ENCODE peak calls at places on chromosomes 5 and 9, in seven cellular contexts. X, B, G, Y, D, V and O are unnamed samples.

GRCh38 chr5:65728219-65728618 is 6.2 kb downstream of the NLN start:
- DNase-seq in G (no peak), D (no peak), V (no peak), Y (no peak), X (no peak), B (no peak), O (no peak)

GRCh38 chr9:14715102-14715501 is 7.4 kb downstream of the CER1 start:
- DNase-seq in G (no peak), X (no peak), B (no peak), V (no peak), Y (no peak), D (no peak), O (no peak)

GRCh38 chr5:11851402-11851801 is 52.8 kb downstream of the CTNND2 start:
- DNase-seq in Y (no peak), X (no peak), D (no peak), B (no peak), G (no peak), V (no peak), O (no peak)

GRCh38 chr9:137520614-137521404 is 29.4 kb downstream of the PNPLA7 start:
- DNase-seq in G (no peak), V (no peak), X (peak; percentile 31), Y (peak; percentile 84), D (no peak), B (no peak), O (no peak)

GRCh38 chr5:74127377-74128338 is 501.7 kb downstream of the ARHGEF28 start:
- DNase-seq in G (no peak), B (no peak), Y (no peak), D (no peak), V (no peak), X (peak; percentile 12), O (no peak)

GRCh38 chr5:59791131-59791485 is 102.4 kb downstream of the PDE4D start:
- DNase-seq in D (no peak), Y (no peak), X (no peak), G (no peak), B (no peak), V (no peak), O (no peak)

GRCh38 chr9:123615381-123615780 is 259.4 kb downstream of the CRB2 start:
- DNase-seq in G (no peak), Y (no peak), V (no peak), X (no peak), B (no peak), D (peak; percentile 54), O (no peak)

GRCh38 chr9:21477466-21477865 is 4.6 kb downstream of the IFNE start:
- DNase-seq in V (no peak), B (no peak), X (no peak), D (no peak), G (no peak), Y (no peak), O (no peak)

GRCh38 chr9:92455217-92455616 is 27.1 kb downstream of the ASPN start:
- DNase-seq in B (no peak), Y (no peak), V (no peak), D (no peak), X (no peak), G (no peak), O (no peak)

GRCh38 chr5:77200663-77201062 is 9.8 kb upstream of the PDE8B start:
- DNase-seq in Y (no peak), X (no peak), G (no peak), D (no peak), V (no peak), B (no peak), O (no peak)

GRCh38 chr5:171863928-171864327 is 78.3 kb downstream of the SMIM23 start:
- DNase-seq in B (no peak), D (no peak), Y (no peak), G (no peak), X (no peak), V (no peak), O (no peak)

GRCh38 chr9:136358016-136358415 is 5.5 kb downstream of the DNLZ start:
- DNase-seq in B (no peak), X (no peak), Y (no peak), V (no peak), D (no peak), G (no peak), O (no peak)

GRCh38 chr5:181166812-181167733 is 19.7 kb downstream of the OR2V2 start:
- DNase-seq in Y (no peak), V (no peak), D (no peak), B (no peak), G (no peak), X (no peak), O (no peak)

GRCh38 chr9:124454296-124454695 is 4.0 kb downstream of the ADGRD2 start:
- DNase-seq in X (no peak), B (no peak), V (no peak), D (no peak), Y (peak; percentile 52), G (no peak), O (no peak)

GRCh38 chr9:94819161-94819677 is 92.7 kb downstream of the AOPEP start:
- DNase-seq in G (no peak), X (no peak), D (no peak), B (no peak), V (peak; percentile 53), Y (no peak), O (no peak)

GRCh38 chr5:167294861-167295685 is 996.4 kb upstream of the WWC1 start:
- DNase-seq in V (no peak), D (peak; percentile 75), B (no peak), X (no peak), Y (no peak), G (no peak), O (no peak)

GRCh38 chr9:14146201-14146890 is 167.6 kb downstream of the NFIB start:
- DNase-seq in V (no peak), Y (no peak), X (no peak), G (no peak), B (no peak), D (no peak), O (no peak)

GRCh38 chr9:131671150-131671549 is 68.7 kb downstream of the RAPGEF1 start:
- DNase-seq in Y (no peak), G (no peak), V (no peak), X (no peak), B (no peak), D (no peak), O (no peak)

GRCh38 chr5:362189-362588 is 40.7 kb downstream of the AHRR start:
- DNase-seq in D (no peak), B (no peak), X (no peak), V (no peak), G (no peak), Y (peak; percentile 48), O (no peak)

GRCh38 chr9:77534376-77535057 is 113.6 kb downstream of the GNA14 start:
- DNase-seq in G (no peak), B (no peak), D (no peak), X (no peak), V (no peak), Y (no peak), O (no peak)

GRCh38 chr9:78598120-78598519 is 301.2 kb downstream of the PSAT1 start:
- DNase-seq in B (no peak), V (no peak), D (no peak), G (no peak), Y (no peak), X (no peak), O (no peak)

GRCh38 chr9:88736136-88736637 is 201.2 kb downstream of the NXNL2 start:
- DNase-seq in D (no peak), G (no peak), Y (no peak), B (no peak), V (no peak), X (no peak), O (no peak)

GRCh38 chr5:154575869-154576806 is 98.1 kb upstream of the HAND1 start:
- DNase-seq in Y (no peak), V (no peak), B (no peak), D (no peak), X (peak; percentile 24), G (no peak), O (no peak)

GRCh38 chr5:154577449-154577848 is 99.4 kb upstream of the HAND1 start:
- DNase-seq in X (no peak), V (no peak), G (no peak), D (no peak), B (no peak), Y (no peak), O (no peak)

GRCh38 chr5:154583545-154584168 is 105.6 kb upstream of the HAND1 start:
- DNase-seq in D (no peak), G (no peak), X (no peak), V (no peak), Y (no peak), B (no peak), O (no peak)

DNA sequence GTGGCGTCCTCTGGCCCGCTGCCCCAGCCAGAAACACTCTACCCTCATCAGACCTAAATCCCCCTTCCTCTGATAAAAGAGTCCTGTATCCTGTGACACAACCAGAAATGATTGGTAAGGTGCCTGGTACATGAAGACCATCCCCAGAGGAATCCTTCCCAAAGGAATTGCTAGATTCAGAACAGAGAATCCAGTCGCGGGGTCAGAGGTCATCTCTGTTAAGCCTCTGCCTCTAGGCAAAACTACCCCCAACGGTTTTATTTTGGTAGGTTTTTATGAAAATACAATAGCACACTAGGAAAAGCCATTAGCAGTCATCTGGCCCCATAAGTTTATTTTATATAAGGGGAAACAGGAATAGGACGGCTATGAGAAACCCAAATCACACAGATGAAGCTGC is 102.4 kb upstream of the HAND1 start:
- DNase-seq in G (no peak), V (no peak), D (no peak), B (no peak), Y (no peak), X (no peak), O (no peak)
- TF ChIP-seq CTCF in G (no peak), V (no peak), D (no peak), B (no peak), Y (no peak), X (no peak), O (no peak)

DNA sequence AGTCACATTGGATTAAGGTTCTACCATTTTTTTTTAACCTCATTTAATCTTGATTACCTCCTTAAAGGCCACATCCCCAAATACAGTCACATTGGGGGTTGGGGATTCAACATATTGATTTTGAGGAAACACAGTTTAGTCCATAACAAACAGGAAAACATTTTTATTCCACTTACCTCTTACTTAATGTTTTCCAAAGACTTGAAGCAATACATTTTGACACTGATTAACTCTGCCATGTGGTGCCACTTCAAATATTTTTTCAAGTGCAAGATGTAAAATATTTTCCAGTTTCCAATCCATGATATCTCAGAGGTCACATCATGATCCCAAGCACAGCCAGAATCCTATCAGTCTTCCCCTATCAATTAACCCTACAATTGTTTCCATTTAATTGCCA is 548.0 kb downstream of the CSNK1G3 start:
- DNase-seq in D (no peak), X (no peak), V (no peak), Y (no peak), G (no peak), B (no peak), O (no peak)
- H3K4me3 ChIP-seq in D (no peak overlapping the region), X (no peak overlapping the region), V (no peak overlapping the region), Y (no peak overlapping the region), G (no peak overlapping the region), B (no peak overlapping the region), O (no peak overlapping the region)

DNA sequence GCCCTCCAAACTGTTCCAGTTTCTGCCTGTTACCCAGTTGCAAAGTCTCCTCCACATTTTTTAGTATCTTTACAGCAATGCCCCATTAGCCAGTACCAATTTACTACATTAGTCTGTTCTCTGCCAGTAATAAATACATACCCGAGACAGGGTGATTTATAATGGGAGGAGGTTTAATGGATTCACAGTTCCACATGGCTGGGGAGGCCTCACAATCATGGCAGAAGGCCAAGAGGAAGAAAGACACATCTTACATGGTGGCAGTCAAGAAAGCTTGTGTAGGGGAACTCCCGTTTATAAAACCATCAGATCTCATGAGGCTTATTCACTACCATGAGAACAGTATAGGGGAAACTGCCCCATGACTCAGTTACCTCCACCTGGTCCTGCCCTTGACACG is 600.7 kb upstream of the CDH6 start:
- DNase-seq in Y (no peak), G (no peak), X (no peak), D (no peak), B (no peak), V (no peak), O (no peak)
- TF ChIP-seq POLR2A in Y (no peak), G (no peak), X (no peak), D (no peak), B (no peak), V (no peak), O (no peak)

GRCh38 chr5:122165574-122166021 is 36.3 kb downstream of the ZNF474 start:
- DNase-seq in X (no peak), G (no peak), B (no peak), V (no peak), D (no peak), Y (no peak), O (no peak)
- TF ChIP-seq CTCF in X (no peak), G (no peak), B (no peak), V (no peak), D (no peak), Y (no peak), O (no peak)